ENCODE peak calls at places on chromosomes 16 and 17, in ten cellular contexts. One of them, this sample, is unnamed.

GRCh38 chr16:17101646-17102045 is 369.1 kb downstream of the XYLT1 start:
- DNase-seq in MM.1S: no peak
- DNase-seq in ovary: no peak
- DNase-seq in A549: peak; percentile 19
- DNase-seq in Karpas-422: peak; percentile 71
- DNase-seq in CD4-positive, alpha-beta T cell: no peak
- DNase-seq in aorta: no peak
- DNase-seq in Peyer's patch: no peak
- DNase-seq in CD8-positive, alpha-beta memory T cell: no peak
- DNase-seq in SJCRH30: no peak
- DNase-seq in this sample: no peak

GRCh38 chr17:65530985-65531507 is 30.4 kb downstream of the AXIN2 start:
- DNase-seq in CD8-positive, alpha-beta memory T cell: no peak
- DNase-seq in ovary: no peak
- DNase-seq in Karpas-422: no peak
- DNase-seq in MM.1S: no peak
- DNase-seq in aorta: no peak
- DNase-seq in SJCRH30: peak; percentile 70
- DNase-seq in A549: no peak
- DNase-seq in Peyer's patch: no peak
- DNase-seq in CD4-positive, alpha-beta T cell: no peak
- DNase-seq in this sample: no peak

GRCh38 chr16:66528294-66528693 is 21.6 kb downstream of the TK2 start:
- DNase-seq in CD4-positive, alpha-beta T cell: no peak
- DNase-seq in Peyer's patch: no peak
- DNase-seq in MM.1S: no peak
- DNase-seq in A549: no peak
- DNase-seq in aorta: no peak
- DNase-seq in SJCRH30: no peak
- DNase-seq in CD8-positive, alpha-beta memory T cell: no peak
- DNase-seq in Karpas-422: no peak
- DNase-seq in ovary: no peak
- DNase-seq in this sample: no peak

GRCh38 chr16:66741131-66741900 is 10.1 kb downstream of the DYNC1LI2 start:
- DNase-seq in aorta: peak; percentile 92
- DNase-seq in SJCRH30: peak; percentile 88
- DNase-seq in Karpas-422: no peak
- DNase-seq in CD8-positive, alpha-beta memory T cell: no peak
- DNase-seq in MM.1S: no peak
- DNase-seq in A549: peak; percentile 77
- DNase-seq in ovary: peak; percentile 85
- DNase-seq in Peyer's patch: peak; percentile 75
- DNase-seq in CD4-positive, alpha-beta T cell: no peak
- DNase-seq in this sample: no peak

GRCh38 chr17:48236681-48237134 is 129.1 kb downstream of the SNX11 start:
- DNase-seq in CD4-positive, alpha-beta T cell: no peak
- DNase-seq in MM.1S: no peak
- DNase-seq in Peyer's patch: no peak
- DNase-seq in SJCRH30: no peak
- DNase-seq in A549: peak; percentile 82
- DNase-seq in Karpas-422: no peak
- DNase-seq in CD8-positive, alpha-beta memory T cell: no peak
- DNase-seq in aorta: no peak
- DNase-seq in ovary: no peak
- DNase-seq in this sample: no peak

GRCh38 chr16:31105677-31106213 is 2.4 kb upstream of the BCKDK start:
- DNase-seq in CD4-positive, alpha-beta T cell: peak; percentile 70
- DNase-seq in MM.1S: peak; percentile 67
- DNase-seq in Peyer's patch: peak; percentile 89
- DNase-seq in Karpas-422: peak; percentile 93
- DNase-seq in A549: peak; percentile 82
- DNase-seq in aorta: peak; percentile 95
- DNase-seq in ovary: peak; percentile 91
- DNase-seq in SJCRH30: peak; percentile 66
- DNase-seq in CD8-positive, alpha-beta memory T cell: peak; percentile 76
- DNase-seq in this sample: peak; percentile 61

GRCh38 chr17:20072692-20072992 is 63.5 kb downstream of the SPECC1 start:
- DNase-seq in ovary: no peak
- DNase-seq in Karpas-422: no peak
- DNase-seq in CD4-positive, alpha-beta T cell: no peak
- DNase-seq in A549: no peak
- DNase-seq in aorta: no peak
- DNase-seq in MM.1S: no peak
- DNase-seq in CD8-positive, alpha-beta memory T cell: no peak
- DNase-seq in Peyer's patch: no peak
- DNase-seq in SJCRH30: no peak
- DNase-seq in this sample: no peak

GRCh38 chr17:61057257-61057656 is 342.4 kb upstream of the TBX2 start:
- DNase-seq in CD4-positive, alpha-beta T cell: no peak
- DNase-seq in Peyer's patch: no peak
- DNase-seq in A549: no peak
- DNase-seq in ovary: no peak
- DNase-seq in Karpas-422: no peak
- DNase-seq in CD8-positive, alpha-beta memory T cell: no peak
- DNase-seq in SJCRH30: no peak
- DNase-seq in aorta: no peak
- DNase-seq in MM.1S: no peak
- DNase-seq in this sample: no peak

GRCh38 chr16:32116080-32116479 is 137.0 kb upstream of the TP53TG3D start:
- DNase-seq in ovary: no peak
- DNase-seq in Karpas-422: no peak
- DNase-seq in MM.1S: peak; percentile 10
- DNase-seq in CD8-positive, alpha-beta memory T cell: peak; percentile 4
- DNase-seq in CD4-positive, alpha-beta T cell: no peak
- DNase-seq in SJCRH30: no peak
- DNase-seq in aorta: peak; percentile 71
- DNase-seq in Peyer's patch: peak; percentile 48
- DNase-seq in A549: no peak
- DNase-seq in this sample: peak; percentile 13

DNA sequence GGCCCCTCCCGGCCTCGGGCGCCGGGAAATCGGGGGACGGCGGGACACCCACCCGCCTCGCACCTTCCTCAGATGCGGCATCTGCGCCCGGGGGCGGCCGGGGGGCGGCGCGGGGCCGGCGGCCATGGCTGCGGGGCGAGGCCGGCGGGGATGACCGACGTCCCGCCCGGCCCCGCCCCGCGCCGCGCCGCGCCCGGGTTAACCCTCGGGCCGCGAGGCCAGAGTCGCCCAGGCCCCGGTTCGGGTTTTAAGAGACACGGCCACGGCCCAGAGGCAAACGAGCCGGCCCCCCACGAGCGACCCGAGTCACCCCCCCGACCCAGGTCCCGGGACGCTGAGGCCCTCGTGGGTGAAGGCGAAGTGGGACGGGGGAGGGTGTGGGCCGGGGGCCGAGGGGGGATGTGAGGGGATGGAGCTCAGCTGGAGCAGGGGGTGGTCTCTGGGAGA is at the start of gene RGS11:
- DNase-seq in CD8-positive, alpha-beta memory T cell: no peak
- DNase-seq in ovary: no peak
- DNase-seq in aorta: no peak
- DNase-seq in A549: no peak
- DNase-seq in SJCRH30: no peak
- DNase-seq in Peyer's patch: no peak
- DNase-seq in CD4-positive, alpha-beta T cell: no peak
- DNase-seq in MM.1S: no peak
- DNase-seq in Karpas-422: no peak
- DNase-seq in this sample: no peak
- H3K27ac ChIP-seq in CD8-positive, alpha-beta memory T cell: no peak within 1 kb of the TSS
- H3K27ac ChIP-seq in ovary: no peak within 1 kb of the TSS
- H3K27ac ChIP-seq in aorta: no peak within 1 kb of the TSS
- H3K27ac ChIP-seq in A549: peak within 1 kb of the TSS; percentile 90
- H3K27ac ChIP-seq in SJCRH30: no peak within 1 kb of the TSS
- H3K27ac ChIP-seq in Peyer's patch: no peak within 1 kb of the TSS
- H3K27ac ChIP-seq in CD4-positive, alpha-beta T cell: no peak within 1 kb of the TSS
- H3K27ac ChIP-seq in MM.1S: no peak within 1 kb of the TSS
- H3K27ac ChIP-seq in Karpas-422: no peak within 1 kb of the TSS
- H3K27ac ChIP-seq in this sample: no peak within 1 kb of the TSS

GRCh38 chr16:35149550-35149949 is 1690.1 kb downstream of the TP53TG3F start:
- DNase-seq in A549: no peak
- DNase-seq in aorta: no peak
- DNase-seq in Peyer's patch: no peak
- DNase-seq in CD4-positive, alpha-beta T cell: no peak
- DNase-seq in CD8-positive, alpha-beta memory T cell: no peak
- DNase-seq in SJCRH30: no peak
- DNase-seq in Karpas-422: no peak
- DNase-seq in MM.1S: no peak
- DNase-seq in ovary: no peak
- DNase-seq in this sample: no peak

GRCh38 chr16:35148748-35149147 is 1689.3 kb downstream of the TP53TG3F start:
- DNase-seq in aorta: no peak
- DNase-seq in Karpas-422: no peak
- DNase-seq in Peyer's patch: no peak
- DNase-seq in SJCRH30: no peak
- DNase-seq in CD8-positive, alpha-beta memory T cell: no peak
- DNase-seq in A549: no peak
- DNase-seq in CD4-positive, alpha-beta T cell: no peak
- DNase-seq in MM.1S: no peak
- DNase-seq in ovary: no peak
- DNase-seq in this sample: no peak

GRCh38 chr16:35146723-35147458 is 1687.5 kb downstream of the TP53TG3F start:
- DNase-seq in CD8-positive, alpha-beta memory T cell: no peak
- DNase-seq in CD4-positive, alpha-beta T cell: no peak
- DNase-seq in A549: no peak
- DNase-seq in SJCRH30: no peak
- DNase-seq in Karpas-422: no peak
- DNase-seq in MM.1S: no peak
- DNase-seq in aorta: peak; percentile 59
- DNase-seq in Peyer's patch: no peak
- DNase-seq in ovary: peak; percentile 14
- DNase-seq in this sample: no peak

GRCh38 chr16:35146031-35146710 is 1686.8 kb downstream of the TP53TG3F start:
- DNase-seq in aorta: peak; percentile 53
- DNase-seq in MM.1S: no peak
- DNase-seq in SJCRH30: no peak
- DNase-seq in Karpas-422: no peak
- DNase-seq in ovary: no peak
- DNase-seq in A549: no peak
- DNase-seq in CD8-positive, alpha-beta memory T cell: no peak
- DNase-seq in Peyer's patch: no peak
- DNase-seq in CD4-positive, alpha-beta T cell: no peak
- DNase-seq in this sample: no peak

GRCh38 chr16:35147556-35148504 is 1688.4 kb downstream of the TP53TG3F start:
- DNase-seq in Karpas-422: no peak
- DNase-seq in CD4-positive, alpha-beta T cell: no peak
- DNase-seq in SJCRH30: no peak
- DNase-seq in CD8-positive, alpha-beta memory T cell: no peak
- DNase-seq in A549: no peak
- DNase-seq in ovary: no peak
- DNase-seq in MM.1S: no peak
- DNase-seq in Peyer's patch: no peak
- DNase-seq in aorta: no peak
- DNase-seq in this sample: no peak
- H3K9me3 ChIP-seq in Karpas-422: peaks cover 46% of the 10 kb centered on the region
- H3K9me3 ChIP-seq in CD4-positive, alpha-beta T cell: peaks cover 35% of the 10 kb centered on the region
- H3K9me3 ChIP-seq in SJCRH30: no peaks in the 10 kb centered on the region
- H3K9me3 ChIP-seq in CD8-positive, alpha-beta memory T cell: no peaks in the 10 kb centered on the region
- H3K9me3 ChIP-seq in A549: peaks cover 5% of the 10 kb centered on the region
- H3K9me3 ChIP-seq in ovary: no peaks in the 10 kb centered on the region
- H3K9me3 ChIP-seq in MM.1S: no peaks in the 10 kb centered on the region
- H3K9me3 ChIP-seq in Peyer's patch: peaks cover 4% of the 10 kb centered on the region
- H3K9me3 ChIP-seq in aorta: peaks cover 1% of the 10 kb centered on the region
- H3K9me3 ChIP-seq in this sample: no peaks in the 10 kb centered on the region

DNA sequence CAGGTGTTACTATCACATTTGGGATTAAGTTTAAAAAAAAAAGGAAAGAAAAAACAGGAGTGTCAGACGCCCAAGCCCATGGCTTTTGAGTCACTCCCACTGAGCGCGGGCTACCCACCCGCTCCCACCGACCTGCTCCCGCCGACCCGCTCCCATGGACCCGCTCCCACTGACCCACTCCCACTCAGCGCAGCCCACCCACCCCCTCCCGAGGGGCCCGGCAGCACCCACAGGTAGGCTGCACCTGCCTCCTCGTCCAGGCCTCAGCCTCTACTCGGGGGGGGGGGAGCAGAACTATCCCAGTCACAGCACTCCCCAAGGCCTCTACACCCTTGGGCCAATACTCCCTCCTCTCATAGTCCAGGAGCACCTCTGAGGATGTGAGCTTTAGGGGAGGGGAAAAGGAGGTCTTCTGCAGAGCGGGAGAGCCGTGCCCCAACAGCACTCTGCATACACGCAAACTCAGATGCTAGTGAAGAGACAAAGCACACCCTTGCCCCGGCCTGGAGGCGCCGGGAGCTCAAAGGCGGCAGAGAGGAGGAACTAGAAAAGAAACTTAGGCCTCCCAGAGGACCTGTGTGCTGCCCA is 2.9 kb downstream of the CLUH start:
- DNase-seq in aorta: no peak
- DNase-seq in ovary: peak; percentile 40
- DNase-seq in CD8-positive, alpha-beta memory T cell: no peak
- DNase-seq in CD4-positive, alpha-beta T cell: no peak
- DNase-seq in Peyer's patch: no peak
- DNase-seq in A549: no peak
- DNase-seq in Karpas-422: no peak
- DNase-seq in MM.1S: no peak
- DNase-seq in SJCRH30: no peak
- DNase-seq in this sample: no peak
- H3K27ac ChIP-seq in aorta: no peak overlapping the region
- H3K27ac ChIP-seq in ovary: peak overlapping the region; percentile 29
- H3K27ac ChIP-seq in CD8-positive, alpha-beta memory T cell: no peak overlapping the region
- H3K27ac ChIP-seq in CD4-positive, alpha-beta T cell: no peak overlapping the region
- H3K27ac ChIP-seq in Peyer's patch: peak overlapping the region; percentile 17
- H3K27ac ChIP-seq in A549: peak overlapping the region; percentile 95
- H3K27ac ChIP-seq in Karpas-422: peak overlapping the region; percentile 64
- H3K27ac ChIP-seq in MM.1S: no peak overlapping the region
- H3K27ac ChIP-seq in SJCRH30: no peak overlapping the region
- H3K27ac ChIP-seq in this sample: no peak overlapping the region

DNA sequence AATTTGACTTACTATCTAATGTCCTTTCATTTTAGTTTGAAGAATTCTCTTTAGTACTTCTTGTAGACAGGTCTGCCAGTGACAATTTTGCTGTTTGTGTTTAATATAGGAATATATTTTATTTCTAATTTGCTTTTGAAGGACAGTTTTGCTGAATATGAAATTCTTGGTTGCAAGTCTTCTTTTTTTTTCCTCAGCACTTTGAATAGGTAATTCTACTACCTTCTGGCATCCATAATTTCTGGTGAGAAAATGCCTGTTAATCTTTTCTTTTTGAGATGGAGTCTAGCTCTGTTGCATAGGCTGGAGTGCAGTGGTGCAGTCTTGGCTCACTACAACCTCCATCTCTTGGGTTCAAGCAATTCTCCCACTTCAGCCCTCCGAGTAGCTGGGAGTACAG is 25.2 kb upstream of the CCL22 start:
- DNase-seq in Karpas-422: no peak
- DNase-seq in Peyer's patch: no peak
- DNase-seq in A549: no peak
- DNase-seq in ovary: no peak
- DNase-seq in MM.1S: no peak
- DNase-seq in SJCRH30: no peak
- DNase-seq in aorta: no peak
- DNase-seq in CD4-positive, alpha-beta T cell: no peak
- DNase-seq in CD8-positive, alpha-beta memory T cell: no peak
- DNase-seq in this sample: no peak
- H3K9me3 ChIP-seq in Karpas-422: no peaks in the 10 kb centered on the region
- H3K9me3 ChIP-seq in Peyer's patch: no peaks in the 10 kb centered on the region
- H3K9me3 ChIP-seq in A549: peaks cover 18% of the 10 kb centered on the region
- H3K9me3 ChIP-seq in ovary: no peaks in the 10 kb centered on the region
- H3K9me3 ChIP-seq in MM.1S: no peaks in the 10 kb centered on the region
- H3K9me3 ChIP-seq in SJCRH30: peaks cover 4% of the 10 kb centered on the region
- H3K9me3 ChIP-seq in aorta: peaks cover 2% of the 10 kb centered on the region
- H3K9me3 ChIP-seq in CD4-positive, alpha-beta T cell: no peaks in the 10 kb centered on the region
- H3K9me3 ChIP-seq in CD8-positive, alpha-beta memory T cell: no peaks in the 10 kb centered on the region
- H3K9me3 ChIP-seq in this sample: peaks cover 4% of the 10 kb centered on the region